ENCODE peak calls at places on chromosomes 16 and 17, in five cellular contexts. P is activated CD8-positive, alpha-beta T cell treated with anti-CD3 and anti-CD28 coated beads for 36 hours; W is CD4-positive, alpha-beta T cell; D is activated CD4-positive, alpha-beta memory T cell treated with anti-CD3 and anti-CD28 coated beads for 36 hours; R is ELF-1. A is an unnamed sample.

GRCh38 chr17:63645775-63646491 is 23.7 kb downstream of the MAP3K3 start:
- DNase-seq in R (no peak), D (no peak), W (no peak), P (no peak), A (no peak)

GRCh38 chr16:29926675-29927522 is 873 bp upstream of the KCTD13 start:
- DNase-seq in R (no peak), D (no peak), W (no peak), P (no peak), A (no peak)

GRCh38 chr17:27651411-27652345 is 20.7 kb downstream of the LGALS9 start:
- DNase-seq in R (peak; percentile 71), P (peak; percentile 84), W (peak; percentile 44), D (peak; percentile 83), A (peak; percentile 73)

GRCh38 chr16:78988361-78988992 is 612.1 kb downstream of the MAF start:
- DNase-seq in R (peak; percentile 45), W (no peak), P (no peak), D (no peak), A (peak; percentile 58)

GRCh38 chr17:81723651-81724209 is 11.6 kb downstream of the SLC25A10 start:
- DNase-seq in D (no peak), P (no peak), R (no peak), W (no peak), A (no peak)

GRCh38 chr16:3292604-3293003 is 9.3 kb downstream of the ZNF263 start:
- DNase-seq in D (no peak), R (no peak), P (no peak), W (no peak), A (no peak)

GRCh38 chr16:79639576-79640311 is 39.2 kb upstream of the MAF start:
- DNase-seq in R (peak; percentile 30), W (no peak), D (peak; percentile 44), P (peak; percentile 8), A (no peak)

GRCh38 chr16:84453061-84453752 is 51.3 kb downstream of the MEAK7 start:
- DNase-seq in P (no peak), R (no peak), D (peak; percentile 4), W (no peak), A (no peak)

GRCh38 chr16:79645701-79646100 is 45.2 kb upstream of the MAF start:
- DNase-seq in P (no peak), R (no peak), D (no peak), W (no peak), A (no peak)